ENCODE peak calls at places on chromosomes 3 and 15, in nine cellular contexts. D, V, B, Y, F, M, I, W and S are unnamed samples.

GRCh38 chr3:98596902-98597500 is 3.6 kb upstream of the CPOX start:
- DNase-seq in D (peak), V (no peak), B (no peak), Y (peak), F (peak), M (no peak), I (no peak), W (peak), S (no peak)

GRCh38 chr15:89790661-89791060 is 14.5 kb downstream of the MESP2 start:
- DNase-seq in D (no peak), V (no peak), B (no peak), Y (no peak), F (no peak), M (no peak), I (no peak), W (no peak), S (no peak)

GRCh38 chr15:60346653-60347052 is 51.1 kb downstream of the ANXA2 start:
- DNase-seq in D (no peak), V (no peak), B (no peak), Y (no peak), F (no peak), M (no peak), I (no peak), W (no peak), S (no peak)

GRCh38 chr3:37855363-37855970 is 6.2 kb upstream of the CTDSPL start:
- DNase-seq in D (peak), V (peak), B (peak), Y (peak), F (peak), M (peak), I (peak), W (peak), S (peak)

GRCh38 chr3:5002174-5002870 is 23.1 kb downstream of the BHLHE40 start:
- DNase-seq in D (no peak), V (no peak), B (no peak), Y (no peak), F (no peak), M (peak), I (no peak), W (no peak), S (no peak)

GRCh38 chr3:72488736-72489030 is 359.6 kb downstream of the SHQ1 start:
- DNase-seq in D (peak), V (no peak), B (no peak), Y (no peak), F (peak), M (no peak), I (peak), W (no peak), S (no peak)

GRCh38 chr15:92848852-92849598 is 51.1 kb upstream of the CHD2 start:
- DNase-seq in D (peak), V (no peak), B (no peak), Y (no peak), F (peak), M (no peak), I (peak), W (no peak), S (no peak)

GRCh38 chr15:68063606-68064005 is 9.5 kb downstream of the PIAS1 start:
- DNase-seq in D (no peak), V (no peak), B (no peak), Y (no peak), F (no peak), M (no peak), I (no peak), W (no peak), S (no peak)

GRCh38 chr3:185701891-185702563 is 115.9 kb downstream of the SENP2 start:
- DNase-seq in D (no peak), V (no peak), B (no peak), Y (no peak), F (no peak), M (no peak), I (no peak), W (no peak), S (no peak)

GRCh38 chr3:106333911-106334618 is 465.3 kb upstream of the CBLB start:
- DNase-seq in D (peak), V (no peak), B (no peak), Y (no peak), F (peak), M (no peak), I (peak), W (no peak), S (no peak)

GRCh38 chr3:131341761-131342160 is 39.8 kb upstream of the NUDT16 start:
- DNase-seq in D (no peak), V (no peak), B (no peak), Y (no peak), F (no peak), M (no peak), I (no peak), W (no peak), S (no peak)

GRCh38 chr15:76866008-76866407 is 39.1 kb downstream of the SCAPER start:
- DNase-seq in D (peak), V (peak), B (no peak), Y (no peak), F (peak), M (no peak), I (peak), W (no peak), S (no peak)

GRCh38 chr3:36942632-36943248 is 2.1 kb downstream of the TRANK1 start:
- DNase-seq in D (no peak), V (no peak), B (no peak), Y (no peak), F (no peak), M (no peak), I (no peak), W (no peak), S (peak)

GRCh38 chr3:53800507-53800906 is 45.7 kb downstream of the CHDH start:
- DNase-seq in D (no peak), V (no peak), B (no peak), Y (no peak), F (no peak), M (no peak), I (no peak), W (no peak), S (no peak)

GRCh38 chr3:27553868-27554540 is 69.8 kb upstream of the SLC4A7 start:
- DNase-seq in D (no peak), V (no peak), B (no peak), Y (no peak), F (peak), M (no peak), I (no peak), W (no peak), S (no peak)

GRCh38 chr3:191592105-191592504 is 131.1 kb downstream of the PYDC2 start:
- DNase-seq in D (no peak), V (no peak), B (no peak), Y (no peak), F (no peak), M (no peak), I (no peak), W (no peak), S (no peak)

GRCh38 chr3:177615015-177615414 is 417.7 kb upstream of the TBL1XR1 start:
- DNase-seq in D (peak), V (peak), B (peak), Y (no peak), F (peak), M (no peak), I (peak), W (no peak), S (no peak)

GRCh38 chr3:24690777-24691176 is 196.1 kb upstream of the THRB start:
- DNase-seq in D (no peak), V (no peak), B (no peak), Y (no peak), F (no peak), M (no peak), I (no peak), W (no peak), S (no peak)

GRCh38 chr15:84611631-84612030 is 10.8 kb downstream of the ZSCAN2 start:
- DNase-seq in D (peak), V (no peak), B (no peak), Y (peak), F (no peak), M (no peak), I (peak), W (no peak), S (no peak)

GRCh38 chr3:171672538-171672937 is 137.7 kb downstream of the PLD1 start:
- DNase-seq in D (no peak), V (no peak), B (no peak), Y (no peak), F (no peak), M (no peak), I (no peak), W (no peak), S (no peak)

GRCh38 chr15:47887181-47887580 is 169.9 kb downstream of the SEMA6D start:
- DNase-seq in D (no peak), V (no peak), B (no peak), Y (no peak), F (no peak), M (no peak), I (no peak), W (no peak), S (no peak)

GRCh38 chr3:161035711-161036110 is 69.4 kb downstream of the B3GALNT1 start:
- DNase-seq in D (peak), V (no peak), B (no peak), Y (no peak), F (peak), M (no peak), I (peak), W (no peak), S (no peak)

GRCh38 chr3:123695152-123695551 is 110.3 kb upstream of the HACD2 start:
- DNase-seq in D (no peak), V (no peak), B (no peak), Y (no peak), F (no peak), M (no peak), I (peak), W (no peak), S (no peak)

GRCh38 chr3:16362781-16363180 is 97.8 kb downstream of the OXNAD1 start:
- DNase-seq in D (no peak), V (no peak), B (no peak), Y (no peak), F (no peak), M (no peak), I (peak), W (no peak), S (no peak)

GRCh38 chr15:84734794-84735479 is 13.5 kb upstream of the ZNF592 start:
- DNase-seq in D (no peak), V (peak), B (peak), Y (no peak), F (peak), M (peak), I (peak), W (peak), S (no peak)

GRCh38 chr15:39140060-39140604 is 440.7 kb upstream of the THBS1 start:
- DNase-seq in D (peak), V (no peak), B (no peak), Y (peak), F (peak), M (no peak), I (peak), W (peak), S (no peak)

GRCh38 chr15:43769584-43770228 is 7.1 kb downstream of the ELL3 start:
- DNase-seq in D (peak), V (peak), B (peak), Y (peak), F (peak), M (no peak), I (peak), W (peak), S (no peak)

GRCh38 chr3:51498871-51499790 is 684 bp downstream of the DCAF1 start:
- DNase-seq in D (peak), V (peak), B (peak), Y (peak), F (peak), M (peak), I (peak), W (peak), S (peak)

GRCh38 chr3:123884258-123884831 is at the start of gene MYLK:
- DNase-seq in D (peak), V (peak), B (peak), Y (peak), F (peak), M (no peak), I (peak), W (peak), S (peak)

GRCh38 chr3:43388188-43388587 is 101.8 kb downstream of the SNRK start:
- DNase-seq in D (no peak), V (no peak), B (no peak), Y (no peak), F (no peak), M (no peak), I (no peak), W (no peak), S (no peak)

GRCh38 chr3:47193871-47194859 is 30.3 kb upstream of the SETD2 start:
- DNase-seq in D (peak), V (no peak), B (no peak), Y (no peak), F (peak), M (no peak), I (peak), W (no peak), S (no peak)

GRCh38 chr3:10281951-10282350 is 10.8 kb downstream of the GHRL start:
- DNase-seq in D (peak), V (no peak), B (no peak), Y (no peak), F (peak), M (no peak), I (peak), W (no peak), S (no peak)

GRCh38 chr15:58223432-58223831 is 85.3 kb downstream of the AQP9 start:
- DNase-seq in D (no peak), V (no peak), B (no peak), Y (no peak), F (no peak), M (no peak), I (no peak), W (no peak), S (no peak)

GRCh38 chr15:78988361-78988911 is 43.6 kb upstream of the CTSH start:
- DNase-seq in D (peak), V (peak), B (peak), Y (no peak), F (peak), M (no peak), I (peak), W (no peak), S (no peak)

GRCh38 chr15:35173444-35174118 is 88.5 kb upstream of the NANOGP8 start:
- DNase-seq in D (peak), V (no peak), B (no peak), Y (no peak), F (peak), M (no peak), I (peak), W (no peak), S (no peak)

GRCh38 chr15:88506628-88507027 is 39.1 kb downstream of the MRPS11 start:
- DNase-seq in D (no peak), V (no peak), B (no peak), Y (no peak), F (no peak), M (no peak), I (no peak), W (no peak), S (no peak)

GRCh38 chr15:65888998-65889397 is 19.7 kb downstream of the RAB11A start:
- DNase-seq in D (no peak), V (no peak), B (no peak), Y (no peak), F (no peak), M (no peak), I (no peak), W (no peak), S (no peak)

GRCh38 chr15:45454825-45455224 is 67.7 kb downstream of the SLC30A4 start:
- DNase-seq in D (peak), V (peak), B (peak), Y (no peak), F (peak), M (peak), I (peak), W (no peak), S (no peak)

GRCh38 chr15:87604857-87605446 is 651.6 kb downstream of the NTRK3 start:
- DNase-seq in D (peak), V (no peak), B (no peak), Y (peak), F (peak), M (no peak), I (no peak), W (peak), S (no peak)

GRCh38 chr15:80800067-80800466 is 20.9 kb downstream of the CEMIP start:
- DNase-seq in D (no peak), V (no peak), B (no peak), Y (no peak), F (no peak), M (no peak), I (no peak), W (no peak), S (no peak)

GRCh38 chr15:80803580-80804525 is 24.7 kb downstream of the CEMIP start:
- DNase-seq in D (no peak), V (no peak), B (no peak), Y (no peak), F (no peak), M (no peak), I (peak), W (no peak), S (no peak)

GRCh38 chr15:80801891-80802680 is 22.9 kb downstream of the CEMIP start:
- DNase-seq in D (peak), V (no peak), B (no peak), Y (no peak), F (no peak), M (no peak), I (peak), W (no peak), S (no peak)

DNA sequence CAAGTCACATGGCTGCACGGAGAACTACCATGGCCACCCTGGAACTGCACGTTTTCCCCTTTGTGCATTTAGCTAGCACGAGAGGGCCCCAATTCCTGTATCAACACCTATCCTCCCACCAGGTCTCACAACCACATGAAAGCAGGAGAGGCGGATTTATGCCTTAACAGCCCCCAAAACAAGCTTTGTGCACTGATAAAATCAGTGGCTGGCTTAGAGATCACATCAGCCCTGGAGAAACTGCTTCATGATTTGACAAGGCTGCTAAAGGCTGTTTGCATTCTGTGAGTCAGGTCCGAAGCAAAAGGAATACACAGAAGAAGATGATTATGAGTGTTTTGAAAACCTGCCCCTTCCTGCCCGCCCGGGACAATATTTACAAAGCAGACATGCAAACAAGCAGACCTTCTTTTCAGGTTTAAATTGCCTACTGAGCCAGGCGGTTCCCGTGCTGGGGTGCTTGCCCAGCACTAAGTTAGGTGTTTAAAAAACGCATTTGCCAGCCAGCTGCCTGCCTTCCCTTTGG is 25.9 kb downstream of the CEMIP start:
- DNase-seq in D (no peak), V (no peak), B (no peak), Y (no peak), F (no peak), M (no peak), I (no peak), W (no peak), S (no peak)
- TF ChIP-seq CTCF in D (no peak), V (no peak), B (no peak), Y (no peak), F (no peak), M (no peak), I (no peak), W (no peak), S (no peak)

GRCh38 chr3:62375655-62376054 is 2.3 kb upstream of the FEZF2 start:
- DNase-seq in D (no peak), V (no peak), B (no peak), Y (no peak), F (no peak), M (no peak), I (no peak), W (no peak), S (no peak)

GRCh38 chr3:62379206-62379834 is 6.0 kb upstream of the FEZF2 start:
- DNase-seq in D (no peak), V (no peak), B (no peak), Y (peak), F (no peak), M (no peak), I (no peak), W (no peak), S (no peak)

GRCh38 chr3:62378329-62378789 is 5.0 kb upstream of the FEZF2 start:
- DNase-seq in D (no peak), V (no peak), B (no peak), Y (peak), F (no peak), M (no peak), I (no peak), W (no peak), S (no peak)

GRCh38 chr3:62376187-62376720 is 2.9 kb upstream of the FEZF2 start:
- DNase-seq in D (no peak), V (no peak), B (no peak), Y (no peak), F (no peak), M (no peak), I (no peak), W (no peak), S (no peak)

GRCh38 chr3:62376906-62377865 is 3.8 kb upstream of the FEZF2 start:
- DNase-seq in D (no peak), V (no peak), B (no peak), Y (peak), F (no peak), M (no peak), I (no peak), W (no peak), S (no peak)
- TF ChIP-seq CTCF in D (no peak), V (no peak), B (no peak), Y (no peak), F (no peak), M (no peak), I (no peak), W (no peak), S (no peak)

GRCh38 chr3:102068736-102069135 is 219.4 kb downstream of the NFKBIZ start:
- DNase-seq in D (no peak), V (no peak), B (no peak), Y (no peak), F (no peak), M (no peak), I (no peak), W (no peak), S (no peak)
- TF ChIP-seq CTCF in D (no peak), V (no peak), B (no peak), Y (no peak), F (no peak), M (no peak), I (no peak), W (no peak), S (no peak)

DNA sequence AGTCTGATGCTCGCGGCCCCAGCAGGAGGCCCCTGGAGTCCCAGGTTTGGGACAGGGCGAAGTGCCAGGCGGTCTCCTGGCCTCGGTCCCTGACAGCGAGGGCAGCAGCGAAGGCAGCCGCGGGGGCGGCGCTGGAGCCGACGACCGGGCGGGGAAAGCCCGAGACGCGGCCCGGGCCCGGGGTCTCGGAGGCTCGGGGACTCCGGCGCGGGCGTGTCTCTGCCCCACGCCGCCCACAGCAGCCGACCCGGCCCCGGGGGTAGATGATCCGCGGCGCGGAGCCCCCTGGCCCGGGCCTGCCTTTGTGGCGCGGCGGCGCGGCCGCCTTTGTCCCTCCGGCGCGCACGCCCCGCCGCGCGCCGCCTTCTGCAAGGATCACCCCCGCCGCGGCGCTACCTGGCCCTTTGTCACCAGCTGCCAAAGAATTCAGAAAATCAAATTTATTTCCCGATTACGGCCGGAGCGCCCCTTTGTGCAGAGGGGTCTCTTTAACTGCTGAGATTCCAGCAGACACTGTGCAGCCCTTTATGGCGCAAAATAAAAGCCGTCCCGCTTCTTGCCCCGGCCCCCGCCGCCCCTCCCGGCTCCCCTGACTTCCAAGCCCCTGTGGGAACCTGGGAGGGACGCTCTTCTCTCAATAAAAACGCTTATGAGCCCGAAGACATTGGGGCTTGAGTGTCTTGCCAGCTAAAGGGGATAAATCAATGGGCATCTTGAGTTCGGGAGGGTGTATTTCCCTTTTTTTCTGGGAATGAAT is 68.3 kb downstream of the HES1 start:
- DNase-seq in D (no peak), V (no peak), B (no peak), Y (no peak), F (no peak), M (no peak), I (no peak), W (peak), S (no peak)
- TF ChIP-seq CTCF in D (no peak), V (no peak), B (no peak), Y (no peak), F (no peak), M (no peak), I (no peak), W (no peak), S (peak)

GRCh38 chr3:137304313-137305056 is 346.7 kb downstream of the IL20RB start:
- DNase-seq in D (no peak), V (no peak), B (no peak), Y (no peak), F (no peak), M (no peak), I (no peak), W (no peak), S (no peak)
- TF ChIP-seq CTCF in D (no peak), V (no peak), B (no peak), Y (no peak), F (no peak), M (no peak), I (no peak), W (no peak), S (peak)

GRCh38 chr3:40181182-40181581 is 128.3 kb upstream of the EIF1B start:
- DNase-seq in D (no peak), V (no peak), B (no peak), Y (no peak), F (no peak), M (no peak), I (no peak), W (no peak), S (no peak)
- TF ChIP-seq CTCF in D (no peak), V (no peak), B (no peak), Y (no peak), F (peak), M (no peak), I (no peak), W (no peak), S (peak)